ENCODE peak calls at places on chromosomes 12 and 14, in six cellular contexts. C, O, Q, Y, L and X are unnamed samples.

GRCh38 chr14:61188196-61188595 is 92.9 kb downstream of the TMEM30B start:
- DNase-seq in C (no peak), O (peak), Q (no peak), Y (no peak), L (peak), X (peak)

GRCh38 chr12:87140257-87140656 is 884.1 kb upstream of the MGAT4C start:
- DNase-seq in C (no peak), O (no peak), Q (no peak), Y (no peak), L (no peak), X (no peak)

GRCh38 chr14:58078068-58078467 is 73.9 kb downstream of the ARMH4 start:
- DNase-seq in C (no peak), O (no peak), Q (no peak), Y (no peak), L (no peak), X (no peak)

GRCh38 chr12:128994869-128995268 is 141.6 kb downstream of the GLT1D1 start:
- DNase-seq in C (no peak), O (no peak), Q (no peak), Y (no peak), L (no peak), X (no peak)

GRCh38 chr12:47967461-47968430 is 4.3 kb downstream of the TMEM106C start:
- DNase-seq in C (no peak), O (no peak), Q (no peak), Y (no peak), L (no peak), X (no peak)

GRCh38 chr14:97166497-97166896 is 369.3 kb downstream of the VRK1 start:
- DNase-seq in C (no peak), O (no peak), Q (no peak), Y (no peak), L (no peak), X (no peak)

GRCh38 chr12:23895792-23896218 is 53.7 kb downstream of the SOX5 start:
- DNase-seq in C (no peak), O (no peak), Q (no peak), Y (peak), L (peak), X (no peak)

GRCh38 chr14:92997343-92998061 is 74.6 kb downstream of the CHGA start:
- DNase-seq in C (no peak), O (no peak), Q (no peak), Y (no peak), L (no peak), X (peak)

GRCh38 chr14:106039400-106039799 is 513.0 kb downstream of the TMEM121 start:
- DNase-seq in C (peak), O (no peak), Q (peak), Y (no peak), L (no peak), X (no peak)

GRCh38 chr12:50241178-50241577 is 42.1 kb downstream of the LIMA1 start:
- DNase-seq in C (no peak), O (no peak), Q (no peak), Y (no peak), L (no peak), X (no peak)